ENCODE peak calls at places on chromosomes 13 and 19, in six cellular contexts. E is A549, N is NB4, D is K562, K is GM12878, L is endothelial cell of umbilical vein. I is an unnamed sample.

GRCh38 chr13:33610471-33611015 is 207.4 kb upstream of the RFC3 start:
- DNase-seq in E (no peak), L (no peak), D (no peak), K (no peak), N (peak; percentile 46), I (peak; percentile 95)

GRCh38 chr13:45196622-45197021 is 4.2 kb downstream of the KCTD4 start:
- DNase-seq in E (no peak), L (no peak), K (no peak), N (no peak), D (no peak), I (no peak)

GRCh38 chr19:2084993-2085720 is 11.0 kb downstream of the MOB3A start:
- DNase-seq in N (peak; percentile 96), L (peak; percentile 34), E (no peak), K (peak; percentile 96), D (no peak), I (no peak)

GRCh38 chr19:39825531-39826076 is 8.4 kb downstream of the DYRK1B start:
- DNase-seq in E (no peak), L (no peak), D (no peak), K (no peak), N (no peak), I (no peak)

GRCh38 chr13:26377038-26377437 is 123.1 kb downstream of the CDK8 start:
- DNase-seq in N (peak; percentile 46), K (no peak), D (peak; percentile 6), E (peak; percentile 1), L (peak; percentile 20), I (peak; percentile 28)

GRCh38 chr19:5485286-5485636 is 30.0 kb downstream of the ZNRF4 start:
- DNase-seq in E (no peak), L (no peak), N (no peak), K (no peak), D (no peak), I (no peak)

GRCh38 chr13:95624020-95624419 is 20.5 kb downstream of the DZIP1 start:
- DNase-seq in L (peak; percentile 50), D (peak; percentile 31), N (peak; percentile 69), E (peak; percentile 25), K (no peak), I (peak; percentile 29)

GRCh38 chr19:812819-813358 is 8.9 kb downstream of the PLPPR3 start:
- DNase-seq in K (no peak), N (no peak), D (peak; percentile 21), E (no peak), L (no peak), I (no peak)

GRCh38 chr19:1295169-1296012 is 9.7 kb downstream of the EFNA2 start:
- DNase-seq in E (no peak), K (no peak), L (no peak), D (peak; percentile 99), N (no peak), I (no peak)

GRCh38 chr19:3367572-3368440 is 1.4 kb downstream of the NFIC start:
- DNase-seq in N (no peak), K (no peak), E (no peak), L (no peak), D (no peak), I (no peak)

GRCh38 chr19:3366104-3366760 is at the start of gene NFIC:
- DNase-seq in K (no peak), D (peak; percentile 80), N (peak; percentile 80), E (no peak), L (peak; percentile 67), I (no peak)

GRCh38 chr19:3365447-3366103 is 808 bp upstream of the NFIC start:
- DNase-seq in K (no peak), D (no peak), N (peak; percentile 67), E (no peak), L (no peak), I (no peak)

GRCh38 chr19:3368441-3368795 is 2.0 kb downstream of the NFIC start:
- DNase-seq in L (no peak), E (no peak), K (no peak), D (no peak), N (no peak), I (no peak)

DNA sequence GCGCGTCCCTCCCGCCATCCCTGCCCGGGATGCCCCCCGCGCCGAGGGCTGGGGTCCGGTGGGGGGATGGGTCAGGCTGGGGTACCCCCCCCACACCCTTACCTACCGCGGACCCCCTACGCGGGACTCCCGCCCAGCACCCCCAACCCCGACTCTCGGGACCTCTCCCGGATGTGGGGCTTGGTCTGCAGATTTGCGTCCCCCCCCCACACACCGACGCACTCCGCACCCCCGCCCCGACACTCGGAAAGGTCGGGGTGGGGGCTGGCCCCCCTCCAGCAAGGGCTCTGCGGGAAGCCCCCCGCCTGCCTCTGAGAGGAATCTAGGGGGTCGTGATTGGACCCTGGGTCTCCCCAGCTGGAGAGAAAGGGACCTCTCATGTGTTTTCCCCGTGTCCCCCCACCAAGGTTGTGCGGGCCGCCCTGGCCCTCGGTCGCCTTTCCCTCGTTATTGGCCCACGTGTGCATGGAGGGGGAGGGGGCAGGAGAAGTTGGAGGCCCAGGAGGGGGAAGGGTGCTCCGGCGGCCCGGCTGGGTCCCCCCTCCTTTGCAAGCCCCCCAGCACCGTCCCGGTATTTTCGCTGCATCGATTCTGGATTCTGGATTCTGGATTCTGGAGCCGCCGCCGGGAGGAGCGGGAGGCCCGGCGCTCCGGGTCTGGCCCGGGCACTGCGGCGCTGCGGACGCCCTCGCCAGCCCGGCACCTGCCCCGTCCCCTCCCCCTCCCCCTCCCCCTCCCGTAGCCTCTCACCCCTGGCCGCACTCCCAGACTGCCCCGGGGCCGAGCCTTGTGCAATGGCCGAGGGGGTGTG is 583 bp downstream of the NFIC start:
- DNase-seq in D (peak; percentile 76), N (peak; percentile 85), L (peak; percentile 42), E (no peak), K (no peak), I (no peak)
- TF ChIP-seq MYC in D (peak; percentile 83), N (peak; percentile 48), L (peak; percentile 73), E (peak; percentile 48), K (peak; percentile 65), I (peak; percentile 62)

GRCh38 chr13:79457390-79457789 is 23.6 kb upstream of the NDFIP2 start:
- DNase-seq in K (no peak), N (no peak), L (no peak), D (no peak), E (no peak), I (no peak)

GRCh38 chr13:79458436-79458835 is 22.5 kb upstream of the NDFIP2 start:
- DNase-seq in N (no peak), L (peak; percentile 20), K (no peak), D (no peak), E (no peak), I (no peak)

GRCh38 chr13:79456656-79457365 is 24.1 kb upstream of the NDFIP2 start:
- DNase-seq in E (no peak), K (no peak), N (no peak), D (no peak), L (no peak), I (no peak)

GRCh38 chr13:79456051-79456450 is 24.9 kb upstream of the NDFIP2 start:
- DNase-seq in D (no peak), E (no peak), K (no peak), N (peak; percentile 42), L (no peak), I (no peak)

GRCh38 chr13:79457948-79458347 is 23.0 kb upstream of the NDFIP2 start:
- DNase-seq in D (peak; percentile 21), K (no peak), L (peak; percentile 79), N (peak; percentile 31), E (no peak), I (no peak)
- TF ChIP-seq MYC in D (no peak), K (no peak), L (no peak), N (no peak), E (no peak), I (no peak)

GRCh38 chr19:36140289-36141038 is 598 bp downstream of the CAPNS1 start:
- DNase-seq in E (peak; percentile 96), L (peak; percentile 50), K (no peak), N (peak; percentile 71), D (no peak), I (peak; percentile 53)
- TF ChIP-seq MYC in E (no peak), L (no peak), K (no peak), N (no peak), D (no peak), I (no peak)

GRCh38 chr13:109998030-109998429 is 211.6 kb upstream of the IRS2 start:
- DNase-seq in N (no peak), K (no peak), D (no peak), L (no peak), E (no peak), I (no peak)

GRCh38 chr13:109999659-110000533 is 213.5 kb upstream of the IRS2 start:
- DNase-seq in D (no peak), L (no peak), N (no peak), E (no peak), K (no peak), I (no peak)

GRCh38 chr13:109996404-109996960 is 210.1 kb upstream of the IRS2 start:
- DNase-seq in D (no peak), N (no peak), L (no peak), K (no peak), E (no peak), I (no peak)

GRCh38 chr13:110000534-110001345 is 214.4 kb upstream of the IRS2 start:
- DNase-seq in D (no peak), N (no peak), L (no peak), E (no peak), K (no peak), I (no peak)

GRCh38 chr13:109998808-109999528 is 212.6 kb upstream of the IRS2 start:
- DNase-seq in E (peak; percentile 80), L (no peak), N (peak; percentile 40), K (no peak), D (no peak), I (no peak)
- TF ChIP-seq MYC in E (no peak), L (no peak), N (no peak), K (no peak), D (no peak), I (no peak)

DNA sequence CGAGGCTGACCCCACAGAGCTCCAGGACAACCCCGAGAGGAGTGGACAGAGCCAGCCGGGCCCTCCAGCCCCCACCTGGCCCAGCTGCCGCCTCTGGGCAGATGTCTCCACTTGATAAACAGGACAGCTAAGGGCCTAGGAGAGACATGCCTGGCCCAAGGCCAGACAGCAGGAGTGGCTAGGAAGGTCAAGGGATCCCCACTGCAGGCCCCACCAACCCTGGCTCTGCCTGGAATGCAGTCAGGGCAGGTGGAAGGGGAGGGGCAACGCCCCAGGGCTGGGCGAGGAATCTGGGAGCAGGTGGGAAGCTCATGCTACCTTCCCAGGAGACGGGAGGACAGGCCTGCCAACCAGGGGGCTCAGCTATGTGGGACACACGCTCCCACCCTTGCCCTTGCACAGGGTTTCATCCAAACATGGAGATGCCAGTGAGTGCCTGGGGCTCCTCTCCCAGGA is 25.2 kb downstream of the SH3GL1 start:
- DNase-seq in N (no peak), E (no peak), K (no peak), D (peak; percentile 78), L (no peak), I (peak; percentile 75)
- TF ChIP-seq MYC in N (no peak), E (no peak), K (no peak), D (no peak), L (no peak), I (no peak)

GRCh38 chr19:49142866-49143335 is 12.3 kb downstream of the HRC start:
- DNase-seq in E (peak; percentile 99), L (peak; percentile 92), N (no peak), D (peak; percentile 79), K (no peak), I (no peak)
- TF ChIP-seq MYC in E (no peak), L (no peak), N (no peak), D (peak; percentile 22), K (no peak), I (no peak)

I was measured in HepG2.